ENCODE peak calls at places on chromosomes 11 and 22, in seven cellular contexts. P is NB4; C is stimulated activated CD4-positive, alpha-beta T cell treated with anti-CD3 and anti-CD28 coated beads, Interleukin-4, amount 100 ng/mL, for 48 hours; R is NCI-H460; N is HFF-Myc; X is AML-193; M is colonic mucosa. H is an unnamed sample.

GRCh38 chr11:63564056-63564784 is 1.0 kb upstream of the PLAAT2 start:
- DNase-seq in P (no peak), C (peak; percentile 14), R (no peak), N (no peak), X (no peak), M (peak; percentile 60), H (no peak)

GRCh38 chr11:63592975-63593395 is 21.2 kb downstream of the PLAAT3 start:
- DNase-seq in P (peak; percentile 65), C (no peak), R (peak; percentile 11), N (no peak), X (no peak), M (no peak), H (peak; percentile 16)

GRCh38 chr11:73404048-73404447 is 27.8 kb downstream of the RELT start:
- DNase-seq in P (peak; percentile 67), C (no peak), R (peak; percentile 30), N (no peak), X (peak; percentile 30), M (no peak), H (peak; percentile 64)

GRCh38 chr11:71062199-71062598 is 190.2 kb downstream of the SHANK2 start:
- DNase-seq in P (no peak), C (no peak), R (no peak), N (no peak), X (no peak), M (no peak), H (no peak)

GRCh38 chr11:107359701-107360100 is 97.9 kb downstream of the CWF19L2 start:
- DNase-seq in P (no peak), C (no peak), R (no peak), N (no peak), X (no peak), M (no peak), H (no peak)

GRCh38 chr11:67022341-67022933 is 497 bp upstream of the SYT12 start:
- DNase-seq in P (peak; percentile 20), C (no peak), R (no peak), N (no peak), X (no peak), M (peak; percentile 55), H (no peak)

GRCh38 chr11:61549177-61549576 is 31.7 kb downstream of the SYT7 start:
- DNase-seq in P (no peak), C (no peak), R (no peak), N (no peak), X (no peak), M (no peak), H (no peak)

GRCh38 chr11:65498042-65498726 is 661 bp upstream of the MALAT1 start:
- DNase-seq in P (peak; percentile 85), C (peak; percentile 58), R (no peak), N (peak; percentile 27), X (peak; percentile 62), M (no peak), H (peak; percentile 35)

GRCh38 chr11:2203440-2204259 is 32.0 kb upstream of the TH start:
- DNase-seq in P (no peak), C (no peak), R (no peak), N (no peak), X (no peak), M (peak; percentile 58), H (no peak)

GRCh38 chr11:45960387-45961110 is 38.1 kb downstream of the LARGE2 start:
- DNase-seq in P (no peak), C (no peak), R (no peak), N (no peak), X (peak; percentile 38), M (no peak), H (no peak)

GRCh38 chr22:48488149-48488551 is 1339.5 kb downstream of the BRD1 start:
- DNase-seq in P (no peak), C (no peak), R (no peak), N (no peak), X (no peak), M (no peak), H (no peak)

GRCh38 chr22:37669586-37669985 is 5.8 kb upstream of the LGALS1 start:
- DNase-seq in P (no peak), C (no peak), R (no peak), N (no peak), X (no peak), M (no peak), H (no peak)

GRCh38 chr11:10604340-10604748 is 35.9 kb upstream of the LYVE1 start:
- DNase-seq in P (peak; percentile 82), C (no peak), R (no peak), N (no peak), X (peak; percentile 4), M (peak; percentile 20), H (peak; percentile 68)

GRCh38 chr11:73012121-73012863 is 129.8 kb downstream of the FCHSD2 start:
- DNase-seq in P (no peak), C (no peak), R (no peak), N (no peak), X (no peak), M (no peak), H (no peak)

GRCh38 chr22:43110444-43110926 is at the start of gene BIK:
- DNase-seq in P (peak; percentile 81), C (no peak), R (peak; percentile 14), N (no peak), X (no peak), M (peak; percentile 72), H (peak; percentile 56)

GRCh38 chr22:34975721-34976120 is 90.2 kb upstream of the ISX start:
- DNase-seq in P (peak; percentile 20), C (no peak), R (no peak), N (no peak), X (no peak), M (no peak), H (no peak)

GRCh38 chr22:38941488-38941987 is 15.9 kb upstream of the APOBEC3A start:
- DNase-seq in P (peak; percentile 73), C (peak; percentile 77), R (no peak), N (no peak), X (peak; percentile 6), M (no peak), H (no peak)

GRCh38 chr11:120601566-120601965 is 90.0 kb downstream of the GRIK4 start:
- DNase-seq in P (no peak), C (no peak), R (no peak), N (no peak), X (no peak), M (no peak), H (no peak)